ENCODE peak calls at places on chromosomes 6 and 20, in eight cellular contexts. One of them, this sample, is unnamed.

GRCh38 chr20:21353236-21353635 is 44.1 kb downstream of the NKX2-4 start:
- DNase-seq in BJ: peak; percentile 6
- DNase-seq in H7: no peak
- DNase-seq in posterior vena cava: no peak
- DNase-seq in dermis blood vessel endothelial cell: peak; percentile 38
- DNase-seq in naive thymus-derived CD4-positive, alpha-beta T cell: no peak
- DNase-seq in ELR: peak; percentile 78
- DNase-seq in astrocyte of the cerebellum: no peak
- DNase-seq in this sample: no peak

GRCh38 chr6:32194825-32195651 is 2.6 kb upstream of the GPSM3 start:
- DNase-seq in BJ: no peak
- DNase-seq in H7: no peak
- DNase-seq in posterior vena cava: peak; percentile 76
- DNase-seq in dermis blood vessel endothelial cell: peak; percentile 83
- DNase-seq in naive thymus-derived CD4-positive, alpha-beta T cell: no peak
- DNase-seq in ELR: peak; percentile 74
- DNase-seq in astrocyte of the cerebellum: peak; percentile 27
- DNase-seq in this sample: peak; percentile 58

GRCh38 chr6:125746019-125746414 is 3.4 kb upstream of the HEY2 start:
- DNase-seq in BJ: no peak
- DNase-seq in H7: no peak
- DNase-seq in posterior vena cava: no peak
- DNase-seq in dermis blood vessel endothelial cell: no peak
- DNase-seq in naive thymus-derived CD4-positive, alpha-beta T cell: no peak
- DNase-seq in ELR: no peak
- DNase-seq in astrocyte of the cerebellum: no peak
- DNase-seq in this sample: no peak

GRCh38 chr6:23523771-23524170 is 602.2 kb upstream of the NRSN1 start:
- DNase-seq in BJ: no peak
- DNase-seq in H7: no peak
- DNase-seq in posterior vena cava: no peak
- DNase-seq in dermis blood vessel endothelial cell: no peak
- DNase-seq in naive thymus-derived CD4-positive, alpha-beta T cell: no peak
- DNase-seq in ELR: no peak
- DNase-seq in astrocyte of the cerebellum: no peak
- DNase-seq in this sample: no peak

GRCh38 chr6:43292341-43292740 is 5.7 kb upstream of the SLC22A7 start:
- DNase-seq in BJ: no peak
- DNase-seq in H7: no peak
- DNase-seq in posterior vena cava: peak; percentile 56
- DNase-seq in dermis blood vessel endothelial cell: no peak
- DNase-seq in naive thymus-derived CD4-positive, alpha-beta T cell: no peak
- DNase-seq in ELR: no peak
- DNase-seq in astrocyte of the cerebellum: no peak
- DNase-seq in this sample: no peak

GRCh38 chr20:34560614-34561013 is 2.1 kb downstream of the MAP1LC3A start:
- DNase-seq in BJ: no peak
- DNase-seq in H7: no peak
- DNase-seq in posterior vena cava: no peak
- DNase-seq in dermis blood vessel endothelial cell: no peak
- DNase-seq in naive thymus-derived CD4-positive, alpha-beta T cell: no peak
- DNase-seq in ELR: no peak
- DNase-seq in astrocyte of the cerebellum: no peak
- DNase-seq in this sample: no peak

GRCh38 chr6:106223300-106223930 is 102.1 kb downstream of the ATG5 start:
- DNase-seq in BJ: peak; percentile 35
- DNase-seq in H7: peak; percentile 7
- DNase-seq in posterior vena cava: no peak
- DNase-seq in dermis blood vessel endothelial cell: peak; percentile 86
- DNase-seq in naive thymus-derived CD4-positive, alpha-beta T cell: peak; percentile 52
- DNase-seq in ELR: peak; percentile 86
- DNase-seq in astrocyte of the cerebellum: peak; percentile 79
- DNase-seq in this sample: peak; percentile 48

GRCh38 chr6:169319561-169319960 is 65.9 kb upstream of the THBS2 start:
- DNase-seq in BJ: no peak
- DNase-seq in H7: no peak
- DNase-seq in posterior vena cava: peak; percentile 74
- DNase-seq in dermis blood vessel endothelial cell: no peak
- DNase-seq in naive thymus-derived CD4-positive, alpha-beta T cell: no peak
- DNase-seq in ELR: no peak
- DNase-seq in astrocyte of the cerebellum: no peak
- DNase-seq in this sample: no peak

GRCh38 chr6:106609699-106610098 is 19.6 kb downstream of the RTN4IP1 start:
- DNase-seq in BJ: no peak
- DNase-seq in H7: no peak
- DNase-seq in posterior vena cava: no peak
- DNase-seq in dermis blood vessel endothelial cell: peak; percentile 30
- DNase-seq in naive thymus-derived CD4-positive, alpha-beta T cell: no peak
- DNase-seq in ELR: peak; percentile 48
- DNase-seq in astrocyte of the cerebellum: no peak
- DNase-seq in this sample: no peak

GRCh38 chr6:110826236-110827129 is 11.2 kb upstream of the CDK19 start:
- DNase-seq in BJ: no peak
- DNase-seq in H7: no peak
- DNase-seq in posterior vena cava: no peak
- DNase-seq in dermis blood vessel endothelial cell: no peak
- DNase-seq in naive thymus-derived CD4-positive, alpha-beta T cell: no peak
- DNase-seq in ELR: peak; percentile 17
- DNase-seq in astrocyte of the cerebellum: no peak
- DNase-seq in this sample: no peak

GRCh38 chr20:63778857-63779256 is 39.3 kb downstream of the SLC2A4RG start:
- DNase-seq in BJ: no peak
- DNase-seq in H7: peak; percentile 58
- DNase-seq in posterior vena cava: no peak
- DNase-seq in dermis blood vessel endothelial cell: no peak
- DNase-seq in naive thymus-derived CD4-positive, alpha-beta T cell: no peak
- DNase-seq in ELR: no peak
- DNase-seq in astrocyte of the cerebellum: no peak
- DNase-seq in this sample: no peak

GRCh38 chr6:134217110-134217509 is 100.8 kb downstream of the SGK1 start:
- DNase-seq in BJ: peak; percentile 44
- DNase-seq in H7: no peak
- DNase-seq in posterior vena cava: no peak
- DNase-seq in dermis blood vessel endothelial cell: no peak
- DNase-seq in naive thymus-derived CD4-positive, alpha-beta T cell: no peak
- DNase-seq in ELR: peak; percentile 62
- DNase-seq in astrocyte of the cerebellum: no peak
- DNase-seq in this sample: no peak

GRCh38 chr6:22071655-22072054 is 225.2 kb downstream of the PRL start:
- DNase-seq in BJ: no peak
- DNase-seq in H7: no peak
- DNase-seq in posterior vena cava: no peak
- DNase-seq in dermis blood vessel endothelial cell: peak; percentile 82
- DNase-seq in naive thymus-derived CD4-positive, alpha-beta T cell: no peak
- DNase-seq in ELR: peak; percentile 4
- DNase-seq in astrocyte of the cerebellum: no peak
- DNase-seq in this sample: no peak

GRCh38 chr20:44142416-44142815 is 44.6 kb downstream of the JPH2 start:
- DNase-seq in BJ: peak; percentile 17
- DNase-seq in H7: no peak
- DNase-seq in posterior vena cava: no peak
- DNase-seq in dermis blood vessel endothelial cell: no peak
- DNase-seq in naive thymus-derived CD4-positive, alpha-beta T cell: no peak
- DNase-seq in ELR: no peak
- DNase-seq in astrocyte of the cerebellum: peak; percentile 68
- DNase-seq in this sample: no peak

GRCh38 chr6:57138026-57138425 is 34.1 kb upstream of the BAG2 start:
- DNase-seq in BJ: no peak
- DNase-seq in H7: no peak
- DNase-seq in posterior vena cava: no peak
- DNase-seq in dermis blood vessel endothelial cell: no peak
- DNase-seq in naive thymus-derived CD4-positive, alpha-beta T cell: no peak
- DNase-seq in ELR: no peak
- DNase-seq in astrocyte of the cerebellum: no peak
- DNase-seq in this sample: no peak

GRCh38 chr6:25324076-25324762 is 45.0 kb downstream of the CARMIL1 start:
- DNase-seq in BJ: no peak
- DNase-seq in H7: no peak
- DNase-seq in posterior vena cava: no peak
- DNase-seq in dermis blood vessel endothelial cell: no peak
- DNase-seq in naive thymus-derived CD4-positive, alpha-beta T cell: no peak
- DNase-seq in ELR: no peak
- DNase-seq in astrocyte of the cerebellum: no peak
- DNase-seq in this sample: no peak

GRCh38 chr20:3312940-3313656 is 74.1 kb upstream of the SLC4A11 start:
- DNase-seq in BJ: peak; percentile 39
- DNase-seq in H7: no peak
- DNase-seq in posterior vena cava: no peak
- DNase-seq in dermis blood vessel endothelial cell: peak; percentile 48
- DNase-seq in naive thymus-derived CD4-positive, alpha-beta T cell: no peak
- DNase-seq in ELR: peak; percentile 20
- DNase-seq in astrocyte of the cerebellum: no peak
- DNase-seq in this sample: no peak

GRCh38 chr6:131379951-131380350 is 193.1 kb upstream of the ARG1 start:
- DNase-seq in BJ: peak; percentile 54
- DNase-seq in H7: no peak
- DNase-seq in posterior vena cava: no peak
- DNase-seq in dermis blood vessel endothelial cell: no peak
- DNase-seq in naive thymus-derived CD4-positive, alpha-beta T cell: no peak
- DNase-seq in ELR: peak; percentile 69
- DNase-seq in astrocyte of the cerebellum: peak; percentile 50
- DNase-seq in this sample: no peak

GRCh38 chr6:81997091-81997926 is 244.8 kb upstream of the TENT5A start:
- DNase-seq in BJ: no peak
- DNase-seq in H7: no peak
- DNase-seq in posterior vena cava: no peak
- DNase-seq in dermis blood vessel endothelial cell: no peak
- DNase-seq in naive thymus-derived CD4-positive, alpha-beta T cell: no peak
- DNase-seq in ELR: peak; percentile 94
- DNase-seq in astrocyte of the cerebellum: no peak
- DNase-seq in this sample: no peak